ENCODE peak calls at places on chromosomes 7 and 10, in seven cellular contexts. D, W, L, M, G, O and Y are unnamed samples. For H3K36me3 and H3K27me3, the result is how much of the 10 kb centered on the place peaks cover.

GRCh38 chr10:21336476-21337170 is 188.9 kb downstream of the SKIDA1 start:
- DNase-seq in D (peak), W (no peak), L (no peak), M (no peak), G (peak), O (peak), Y (peak)

GRCh38 chr10:44981172-44982113 is 2.8 kb upstream of the DEPP1 start:
- DNase-seq in D (peak), W (no peak), L (no peak), M (peak), G (no peak), O (no peak), Y (peak)

GRCh38 chr7:101017099-101017777 is 2.6 kb upstream of the MUC17 start:
- DNase-seq in D (peak), W (peak), L (peak), M (peak), G (peak), O (peak), Y (peak)

GRCh38 chr7:105885386-105886111 is 9.2 kb upstream of the ATXN7L1 start:
- DNase-seq in D (no peak), W (no peak), L (no peak), M (no peak), G (no peak), O (no peak), Y (no peak)

GRCh38 chr10:100654835-100655759 is 90.3 kb upstream of the PAX2 start:
- DNase-seq in D (no peak), W (peak), L (no peak), M (no peak), G (peak), O (peak), Y (no peak)

GRCh38 chr7:11427686-11428273 is 404.2 kb downstream of the THSD7A start:
- DNase-seq in D (peak), W (peak), L (no peak), M (no peak), G (peak), O (peak), Y (no peak)

GRCh38 chr10:24968349-24968748 is 15.9 kb upstream of the PRTFDC1 start:
- DNase-seq in D (no peak), W (no peak), L (no peak), M (no peak), G (no peak), O (no peak), Y (no peak)

GRCh38 chr10:30027057-30028005 is 32.1 kb downstream of the JCAD start:
- DNase-seq in D (peak), W (peak), L (peak), M (peak), G (peak), O (peak), Y (no peak)

GRCh38 chr10:5812283-5813090 is 747 bp downstream of the GDI2 start:
- DNase-seq in D (no peak), W (no peak), L (peak), M (peak), G (peak), O (peak), Y (peak)

GRCh38 chr7:41134873-41135250 is 568.0 kb downstream of the INHBA start:
- DNase-seq in D (no peak), W (no peak), L (no peak), M (no peak), G (no peak), O (no peak), Y (no peak)

GRCh38 chr7:149720372-149721083 is 52.9 kb downstream of the ZNF467 start:
- DNase-seq in D (no peak), W (no peak), L (no peak), M (no peak), G (no peak), O (no peak), Y (no peak)

GRCh38 chr7:66542528-66543373 is 85.9 kb upstream of the KCTD7 start:
- DNase-seq in D (no peak), W (no peak), L (no peak), M (no peak), G (no peak), O (no peak), Y (peak)

GRCh38 chr10:71767420-71768035 is 5.8 kb downstream of the VSIR start:
- DNase-seq in D (peak), W (no peak), L (no peak), M (peak), G (no peak), O (no peak), Y (peak)

GRCh38 chr10:71766717-71767419 is 6.5 kb downstream of the VSIR start:
- DNase-seq in D (peak), W (no peak), L (no peak), M (peak), G (no peak), O (no peak), Y (peak)

GRCh38 chr10:71765176-71765906 is 8.0 kb downstream of the VSIR start:
- DNase-seq in D (no peak), W (no peak), L (no peak), M (no peak), G (no peak), O (no peak), Y (peak)

GRCh38 chr10:71763352-71764127 is 9.8 kb downstream of the VSIR start:
- DNase-seq in D (no peak), W (no peak), L (no peak), M (no peak), G (no peak), O (no peak), Y (no peak)

GRCh38 chr10:71765907-71766716 is 7.2 kb downstream of the VSIR start:
- DNase-seq in D (no peak), W (no peak), L (no peak), M (no peak), G (no peak), O (no peak), Y (no peak)
- H3K4me3 ChIP-seq in D (no peak), W (no peak), L (peak), M (no peak), G (no peak), O (no peak), Y (no peak)

GRCh38 chr7:94417921-94418320 is 23.2 kb downstream of the COL1A2 start:
- DNase-seq in D (no peak), W (no peak), L (no peak), M (no peak), G (no peak), O (no peak), Y (no peak)
- H3K36me3 ChIP-seq in D (half or more), W (under half), L (under half), M (under half), G (under half), O (under half), Y (half or more)

DNA sequence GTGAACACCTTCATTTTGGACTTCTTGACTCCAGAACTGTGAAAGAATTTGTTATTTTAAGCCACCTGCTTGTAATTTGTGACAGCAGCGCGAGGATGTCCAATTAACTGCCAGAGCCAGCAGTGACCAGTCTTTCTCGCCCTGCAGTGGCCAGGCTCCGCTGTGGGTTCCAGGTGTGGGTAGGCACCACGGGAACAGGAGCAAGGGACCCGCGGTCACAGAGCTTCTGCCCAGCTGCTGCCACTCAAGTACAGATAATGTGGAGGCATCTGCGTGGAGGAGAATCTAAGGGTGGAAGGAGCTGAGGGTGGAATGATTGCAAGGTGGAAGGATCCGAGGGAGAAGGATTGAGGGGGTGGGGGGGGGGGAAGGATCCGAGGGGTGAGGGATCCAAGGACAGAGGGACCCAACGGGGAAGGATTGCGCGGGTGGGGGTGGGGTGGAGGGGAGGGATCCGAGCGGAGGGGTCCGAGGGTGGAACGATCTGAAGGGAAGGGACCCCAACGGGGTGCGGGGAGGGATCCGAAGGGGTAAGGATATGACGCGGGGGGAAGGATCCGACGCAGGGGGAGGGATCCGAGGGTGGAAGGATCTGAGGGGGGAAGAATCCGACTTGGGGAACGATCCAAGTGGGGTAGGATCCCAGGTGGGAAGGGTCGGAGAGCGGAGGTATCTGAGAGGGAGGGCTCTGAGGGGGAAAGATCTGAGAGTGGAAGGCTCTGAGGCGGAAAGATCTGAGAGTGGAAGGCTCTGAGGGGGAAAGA is 3.6 kb downstream of the CALY start:
- DNase-seq in D (no peak), W (no peak), L (no peak), M (no peak), G (peak), O (no peak), Y (no peak)
- H3K27me3 ChIP-seq in D (under half), W (under half), L (under half), M (under half), G (half or more), O (half or more), Y (half or more)

GRCh38 chr10:116850058-116850611 is 836 bp downstream of the ENO4 start:
- DNase-seq in D (no peak), W (no peak), L (no peak), M (no peak), G (peak), O (no peak), Y (no peak)
- H3K4me3 ChIP-seq in D (peak), W (peak), L (no peak), M (peak), G (peak), O (peak), Y (peak)

GRCh38 chr10:95245425-95246055 is 45.3 kb downstream of the PDLIM1 start:
- DNase-seq in D (no peak), W (no peak), L (no peak), M (no peak), G (no peak), O (no peak), Y (no peak)

GRCh38 chr10:95248989-95249388 is 41.8 kb downstream of the PDLIM1 start:
- DNase-seq in D (no peak), W (no peak), L (no peak), M (no peak), G (no peak), O (no peak), Y (no peak)

GRCh38 chr10:95247881-95248583 is 42.8 kb downstream of the PDLIM1 start:
- DNase-seq in D (no peak), W (no peak), L (no peak), M (no peak), G (no peak), O (no peak), Y (no peak)

GRCh38 chr10:95246582-95247051 is 44.2 kb downstream of the PDLIM1 start:
- DNase-seq in D (peak), W (peak), L (peak), M (peak), G (peak), O (peak), Y (peak)

DNA sequence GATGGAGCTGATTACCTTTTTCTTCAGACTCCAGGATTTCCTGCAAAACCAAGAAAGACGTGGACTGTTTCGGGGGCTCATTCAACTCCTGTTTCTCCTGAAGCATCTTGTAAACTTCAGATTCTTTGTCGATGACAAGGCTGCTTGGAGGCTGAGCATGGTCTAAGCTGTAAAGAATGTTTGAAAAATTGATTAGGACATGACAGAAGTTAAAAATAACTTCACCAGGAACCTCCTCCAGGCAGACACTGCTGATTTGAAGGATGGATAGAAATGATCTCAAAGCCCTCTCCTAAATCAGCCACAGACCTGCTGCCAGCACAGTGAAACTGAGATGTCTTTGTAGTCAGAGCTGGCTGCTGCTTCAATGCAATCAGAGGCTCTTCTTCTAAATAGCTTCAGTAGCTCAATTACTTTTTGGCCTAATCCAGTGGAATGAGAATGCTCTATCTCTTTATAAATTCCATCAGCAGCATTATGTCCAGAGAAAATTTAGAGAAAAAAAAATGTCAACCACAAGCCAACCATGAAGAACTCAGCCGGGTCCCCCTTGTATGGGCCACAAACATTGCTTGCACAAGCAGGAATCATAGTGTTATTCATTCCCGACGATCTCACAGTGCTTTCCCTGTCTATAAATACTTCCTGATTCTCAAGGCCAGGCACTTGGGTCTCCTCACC is 43.5 kb downstream of the PDLIM1 start:
- DNase-seq in D (peak), W (no peak), L (no peak), M (no peak), G (no peak), O (no peak), Y (no peak)
- H3K36me3 ChIP-seq in D (under half), W (under half), L (under half), M (half or more), G (under half), O (under half), Y (under half)

GRCh38 chr7:141441837-141442627 is 109.2 kb upstream of the AGK start:
- DNase-seq in D (no peak), W (no peak), L (no peak), M (no peak), G (no peak), O (no peak), Y (no peak)

GRCh38 chr7:141439776-141440175 is 111.4 kb upstream of the AGK start:
- DNase-seq in D (no peak), W (no peak), L (no peak), M (no peak), G (no peak), O (no peak), Y (no peak)

GRCh38 chr7:141442781-141443180 is 108.4 kb upstream of the AGK start:
- DNase-seq in D (no peak), W (no peak), L (no peak), M (no peak), G (no peak), O (no peak), Y (no peak)

DNA sequence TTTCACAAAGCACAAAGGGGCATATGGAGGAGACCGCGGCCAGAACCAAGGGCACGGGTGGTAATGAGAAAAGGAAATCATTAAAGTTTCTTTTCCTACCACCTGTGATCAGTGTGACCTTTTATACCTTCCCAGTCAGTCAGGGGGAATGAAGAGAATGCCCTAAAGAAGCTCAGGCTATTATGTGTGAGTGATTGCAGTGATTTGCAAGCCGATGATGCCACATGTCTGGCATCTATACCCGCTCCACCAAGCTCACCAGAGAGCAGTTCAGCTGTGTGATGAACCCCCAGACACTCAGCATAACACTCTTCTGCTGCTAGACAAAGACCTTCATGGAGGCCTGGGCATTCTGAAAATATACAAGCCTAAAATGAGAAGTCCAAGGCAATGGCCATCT is 106.3 kb upstream of the AGK start:
- DNase-seq in D (no peak), W (no peak), L (no peak), M (no peak), G (no peak), O (no peak), Y (no peak)
- H3K27me3 ChIP-seq in D (under half), W (under half), L (under half), M (under half), G (under half), O (under half), Y (under half)

GRCh38 chr7:95545007-95545615 is 51.2 kb downstream of the PDK4 start:
- DNase-seq in D (peak), W (no peak), L (no peak), M (peak), G (peak), O (peak), Y (peak)
- H3K4me3 ChIP-seq in D (peak), W (no peak), L (no peak), M (no peak), G (no peak), O (no peak), Y (peak)